ENCODE peak calls at places on chromosomes 6 and 20, in nine cellular contexts. N is ELR, Q is GM12865, P is NCI-H1436, T is left lung, I is PC-3, X is HFFc6, Z is GM12892, O is Panc1. B is an unnamed sample.

GRCh38 chr20:63885264-63886053 is 9.5 kb upstream of the DNAJC5 start:
- DNase-seq in Z (no peak), X (no peak), N (no peak), Q (no peak), I (peak), O (no peak), P (no peak), T (no peak), B (peak)

GRCh38 chr6:126548301-126548700 is 208.4 kb downstream of the CENPW start:
- DNase-seq in X (no peak), T (no peak), Z (no peak), P (no peak), O (no peak), I (no peak), N (no peak), Q (no peak), B (no peak)

GRCh38 chr6:87789198-87789899 is 87.3 kb upstream of the AKIRIN2 start:
- DNase-seq in Q (no peak), P (no peak), N (peak), X (peak), I (peak), O (no peak), Z (no peak), T (peak), B (peak)

GRCh38 chr20:21548390-21549035 is 34.6 kb upstream of the NKX2-2 start:
- DNase-seq in O (no peak), P (peak), T (no peak), Q (peak), N (no peak), Z (no peak), I (no peak), X (no peak), B (no peak)

GRCh38 chr6:93621400-93621799 is 202.0 kb upstream of the EPHA7 start:
- DNase-seq in Q (no peak), N (no peak), P (no peak), I (no peak), X (no peak), Z (no peak), T (no peak), O (no peak), B (no peak)

GRCh38 chr6:32267035-32267434 is 43.2 kb upstream of the NOTCH4 start:
- DNase-seq in N (no peak), P (no peak), T (no peak), X (no peak), O (no peak), I (no peak), Z (no peak), Q (no peak), B (no peak)

GRCh38 chr6:40395066-40395697 is 192.0 kb downstream of the LRFN2 start:
- DNase-seq in N (peak), P (peak), T (no peak), Q (no peak), X (no peak), I (peak), O (no peak), Z (no peak), B (no peak)

GRCh38 chr20:58603656-58604184 is 47.4 kb upstream of the STX16 start:
- DNase-seq in X (peak), Z (no peak), O (no peak), Q (no peak), P (no peak), I (no peak), T (no peak), N (peak), B (no peak)

GRCh38 chr6:168158280-168158979 is 79.4 kb upstream of the FRMD1 start:
- DNase-seq in X (no peak), P (no peak), Q (no peak), N (no peak), I (no peak), T (peak), Z (no peak), O (peak), B (no peak)

GRCh38 chr6:31203345-31203979 is 33.0 kb upstream of the POU5F1 start:
- DNase-seq in X (peak), I (peak), N (peak), Q (peak), O (peak), P (peak), Z (no peak), T (no peak), B (peak)

GRCh38 chr6:139472341-139473038 is 98.0 kb upstream of the CITED2 start:
- DNase-seq in I (no peak), Q (no peak), N (no peak), Z (no peak), O (no peak), T (no peak), X (no peak), P (no peak), B (no peak)

GRCh38 chr6:143535189-143535614 is 23.7 kb upstream of the FUCA2 start:
- DNase-seq in P (no peak), I (no peak), Z (no peak), Q (no peak), N (no peak), O (no peak), T (no peak), X (no peak), B (no peak)

GRCh38 chr20:2865630-2866029 is 7.7 kb upstream of the PTPRA start:
- DNase-seq in O (no peak), X (no peak), I (no peak), Z (no peak), N (no peak), T (no peak), P (no peak), Q (no peak), B (no peak)

GRCh38 chr20:13068336-13068735 is 59.6 kb downstream of the SPTLC3 start:
- DNase-seq in Q (no peak), X (no peak), T (no peak), N (no peak), I (peak), Z (no peak), O (no peak), P (no peak), B (peak)

GRCh38 chr6:14276667-14277404 is 159.3 kb downstream of the CD83 start:
- DNase-seq in Z (peak), T (no peak), I (no peak), Q (peak), O (no peak), P (no peak), N (no peak), X (no peak), B (no peak)

GRCh38 chr6:167731216-167731615 is 95.5 kb upstream of the AFDN start:
- DNase-seq in P (no peak), Z (no peak), I (no peak), X (no peak), Q (no peak), T (no peak), O (no peak), N (no peak), B (no peak)

GRCh38 chr20:22918286-22918983 is 116.7 kb upstream of the SSTR4 start:
- DNase-seq in P (no peak), Z (no peak), I (no peak), T (no peak), X (no peak), N (no peak), Q (no peak), O (no peak), B (no peak)

GRCh38 chr6:170172825-170173231 is 118.0 kb downstream of the DLL1 start:
- DNase-seq in Q (no peak), I (no peak), Z (no peak), P (no peak), T (peak), N (no peak), X (no peak), O (no peak), B (no peak)

GRCh38 chr6:62285612-62286469 is at the start of gene KHDRBS2:
- DNase-seq in P (no peak), O (no peak), T (peak), Z (peak), Q (peak), I (no peak), X (no peak), N (no peak), B (peak)

GRCh38 chr20:61877331-61877730 is 188.3 kb downstream of the TAF4 start:
- DNase-seq in O (no peak), X (no peak), I (no peak), P (no peak), T (no peak), Q (no peak), N (no peak), Z (no peak), B (no peak)

GRCh38 chr20:50587291-50587961 is 77.2 kb downstream of the PTPN1 start:
- DNase-seq in N (peak), Z (no peak), X (no peak), T (no peak), I (no peak), Q (no peak), P (no peak), O (no peak), B (peak)

GRCh38 chr6:162704001-162704400 is 23.6 kb downstream of the PRKN start:
- DNase-seq in I (no peak), Q (no peak), P (no peak), T (no peak), O (no peak), N (no peak), X (no peak), Z (no peak), B (no peak)

GRCh38 chr6:112037783-112038216 is 16.1 kb upstream of the CCN6 start:
- DNase-seq in X (peak), O (no peak), I (peak), T (no peak), P (no peak), Q (no peak), N (peak), Z (no peak), B (peak)

GRCh38 chr6:11971154-11971553 is 41.0 kb upstream of the HIVEP1 start:
- DNase-seq in I (peak), Q (no peak), T (no peak), X (peak), O (no peak), Z (no peak), N (peak), P (no peak), B (peak)

GRCh38 chr6:169791721-169792131 is 40.3 kb downstream of the ERMARD start:
- DNase-seq in Q (no peak), O (no peak), Z (no peak), P (no peak), T (no peak), I (no peak), X (no peak), N (no peak), B (no peak)

GRCh38 chr6:34792605-34793500 is 970 bp downstream of the BLTP3A start:
- DNase-seq in Z (peak), T (peak), O (no peak), I (peak), X (peak), N (peak), P (no peak), Q (peak), B (peak)

GRCh38 chr20:41853803-41854202 is 235.6 kb upstream of the CHD6 start:
- DNase-seq in Q (no peak), Z (no peak), O (no peak), N (no peak), I (no peak), X (no peak), T (no peak), P (no peak), B (no peak)

GRCh38 chr6:106549521-106549920 is 79.8 kb downstream of the RTN4IP1 start:
- DNase-seq in P (no peak), Z (no peak), X (no peak), O (no peak), T (no peak), Q (no peak), I (no peak), N (no peak), B (no peak)

GRCh38 chr6:40583694-40584093 is 3.5 kb downstream of the LRFN2 start:
- DNase-seq in Q (no peak), X (no peak), N (no peak), I (no peak), O (no peak), P (no peak), Z (no peak), T (no peak), B (no peak)

GRCh38 chr6:41775293-41775882 is 4.3 kb downstream of the FRS3 start:
- DNase-seq in Z (no peak), Q (no peak), P (no peak), T (no peak), N (no peak), X (no peak), I (no peak), O (no peak), B (no peak)

GRCh38 chr6:24340998-24341934 is 16.6 kb downstream of the DCDC2 start:
- DNase-seq in Q (no peak), P (no peak), N (no peak), Z (no peak), X (no peak), I (peak), O (no peak), T (no peak), B (no peak)

GRCh38 chr20:57031867-57032355 is 234.5 kb downstream of the BMP7 start:
- DNase-seq in Q (no peak), I (no peak), T (no peak), O (no peak), N (no peak), Z (no peak), X (no peak), P (no peak), B (no peak)

GRCh38 chr6:23654745-23655144 is 471.3 kb upstream of the NRSN1 start:
- DNase-seq in O (no peak), T (no peak), Q (no peak), N (no peak), P (no peak), I (no peak), X (no peak), Z (no peak), B (no peak)

GRCh38 chr20:47275548-47275947 is 81.0 kb downstream of the ZMYND8 start:
- DNase-seq in P (no peak), O (no peak), I (no peak), Q (no peak), Z (no peak), X (no peak), N (no peak), T (no peak), B (no peak)

GRCh38 chr20:50248104-50248631 is 57.5 kb downstream of the CEBPB start:
- DNase-seq in N (peak), Q (no peak), O (no peak), T (peak), P (no peak), I (no peak), Z (no peak), X (peak), B (peak)

GRCh38 chr6:89611666-89612065 is 26.9 kb downstream of the LYRM2 start:
- DNase-seq in X (peak), Q (no peak), Z (no peak), I (no peak), N (peak), T (no peak), O (no peak), P (no peak), B (peak)

GRCh38 chr6:121764493-121764892 is 329.0 kb downstream of the GJA1 start:
- DNase-seq in O (no peak), T (no peak), P (no peak), N (no peak), Z (no peak), X (no peak), Q (peak), I (no peak), B (no peak)

GRCh38 chr6:22673474-22673873 is 104.1 kb downstream of the HDGFL1 start:
- DNase-seq in Q (peak), X (no peak), O (no peak), N (no peak), T (no peak), Z (no peak), I (no peak), P (no peak), B (no peak)

GRCh38 chr20:53016534-53017042 is 44.4 kb downstream of the TSHZ2 start:
- DNase-seq in X (no peak), I (no peak), O (no peak), Q (no peak), T (no peak), N (no peak), Z (no peak), P (no peak), B (no peak)

B was measured in mammary epithelial cell.